ENCODE peak calls at places on chromosomes 6 and 20, in six cellular contexts. One of them, this sample, is unnamed.

GRCh38 chr20:60035-60918 is 27.2 kb upstream of the DEFB125 start:
- DNase-seq in BE2C: no peak
- DNase-seq in heart left ventricle: no peak
- DNase-seq in fibroblast of mammary gland: no peak
- DNase-seq in GM06990: no peak
- DNase-seq in cardiac muscle cell: no peak
- DNase-seq in this sample: no peak

GRCh38 chr6:157019115-157019628 is 242.0 kb downstream of the ARID1B start:
- DNase-seq in fibroblast of mammary gland: peak
- DNase-seq in BE2C: peak
- DNase-seq in heart left ventricle: no peak
- DNase-seq in cardiac muscle cell: no peak
- DNase-seq in GM06990: no peak
- DNase-seq in this sample: no peak

GRCh38 chr20:63834545-63834880 is 3.4 kb upstream of the ZBTB46 start:
- DNase-seq in heart left ventricle: no peak
- DNase-seq in fibroblast of mammary gland: no peak
- DNase-seq in cardiac muscle cell: no peak
- DNase-seq in BE2C: no peak
- DNase-seq in GM06990: no peak
- DNase-seq in this sample: peak

GRCh38 chr6:152232494-152233151 is 404.5 kb downstream of the SYNE1 start:
- DNase-seq in heart left ventricle: peak
- DNase-seq in fibroblast of mammary gland: peak
- DNase-seq in cardiac muscle cell: no peak
- DNase-seq in BE2C: no peak
- DNase-seq in GM06990: no peak
- DNase-seq in this sample: no peak

GRCh38 chr6:45920819-45921511 is 94.7 kb downstream of the CLIC5 start:
- DNase-seq in GM06990: peak
- DNase-seq in BE2C: no peak
- DNase-seq in fibroblast of mammary gland: no peak
- DNase-seq in cardiac muscle cell: no peak
- DNase-seq in heart left ventricle: no peak
- DNase-seq in this sample: no peak

GRCh38 chr6:27472182-27472616 is 706 bp downstream of the ZNF184 start:
- DNase-seq in fibroblast of mammary gland: peak
- DNase-seq in BE2C: peak
- DNase-seq in heart left ventricle: peak
- DNase-seq in GM06990: no peak
- DNase-seq in cardiac muscle cell: peak
- DNase-seq in this sample: peak

GRCh38 chr6:6007311-6008113 is 787 bp upstream of the NRN1 start:
- DNase-seq in GM06990: no peak
- DNase-seq in fibroblast of mammary gland: peak
- DNase-seq in BE2C: peak
- DNase-seq in cardiac muscle cell: peak
- DNase-seq in heart left ventricle: no peak
- DNase-seq in this sample: no peak

GRCh38 chr6:168273483-168274045 is 46.0 kb downstream of the DACT2 start:
- DNase-seq in heart left ventricle: no peak
- DNase-seq in fibroblast of mammary gland: no peak
- DNase-seq in GM06990: no peak
- DNase-seq in BE2C: no peak
- DNase-seq in cardiac muscle cell: no peak
- DNase-seq in this sample: no peak

GRCh38 chr20:46215913-46216707 is 92.2 kb downstream of the CDH22 start:
- DNase-seq in GM06990: no peak
- DNase-seq in BE2C: peak
- DNase-seq in fibroblast of mammary gland: no peak
- DNase-seq in heart left ventricle: peak
- DNase-seq in cardiac muscle cell: peak
- DNase-seq in this sample: no peak

GRCh38 chr20:2093200-2093781 is 8.3 kb upstream of the STK35 start:
- DNase-seq in GM06990: no peak
- DNase-seq in cardiac muscle cell: peak
- DNase-seq in heart left ventricle: no peak
- DNase-seq in BE2C: peak
- DNase-seq in fibroblast of mammary gland: peak
- DNase-seq in this sample: no peak

GRCh38 chr6:111427341-111428116 is 55.5 kb downstream of the REV3L start:
- DNase-seq in BE2C: no peak
- DNase-seq in GM06990: no peak
- DNase-seq in fibroblast of mammary gland: peak
- DNase-seq in heart left ventricle: no peak
- DNase-seq in cardiac muscle cell: no peak
- DNase-seq in this sample: no peak

GRCh38 chr6:4270799-4271198 is 135.4 kb upstream of the ECI2 start:
- DNase-seq in cardiac muscle cell: no peak
- DNase-seq in GM06990: no peak
- DNase-seq in fibroblast of mammary gland: peak
- DNase-seq in BE2C: no peak
- DNase-seq in heart left ventricle: no peak
- DNase-seq in this sample: no peak

GRCh38 chr6:134707342-134707982 is 242.4 kb downstream of the ALDH8A1 start:
- DNase-seq in fibroblast of mammary gland: peak
- DNase-seq in GM06990: no peak
- DNase-seq in BE2C: no peak
- DNase-seq in cardiac muscle cell: no peak
- DNase-seq in heart left ventricle: no peak
- DNase-seq in this sample: no peak

GRCh38 chr6:16130437-16130891 is 1.6 kb downstream of the MYLIP start:
- DNase-seq in fibroblast of mammary gland: no peak
- DNase-seq in GM06990: no peak
- DNase-seq in BE2C: no peak
- DNase-seq in cardiac muscle cell: peak
- DNase-seq in heart left ventricle: no peak
- DNase-seq in this sample: no peak

GRCh38 chr6:5695260-5696245 is 311.2 kb downstream of the NRN1 start:
- DNase-seq in BE2C: no peak
- DNase-seq in fibroblast of mammary gland: peak
- DNase-seq in GM06990: no peak
- DNase-seq in heart left ventricle: no peak
- DNase-seq in cardiac muscle cell: no peak
- DNase-seq in this sample: no peak

GRCh38 chr6:156686429-156686939 is 90.7 kb upstream of the ARID1B start:
- DNase-seq in heart left ventricle: peak
- DNase-seq in fibroblast of mammary gland: peak
- DNase-seq in cardiac muscle cell: peak
- DNase-seq in GM06990: no peak
- DNase-seq in BE2C: peak
- DNase-seq in this sample: no peak

GRCh38 chr20:6007094-6007528 is 46.7 kb downstream of the LRRN4 start:
- DNase-seq in cardiac muscle cell: no peak
- DNase-seq in fibroblast of mammary gland: no peak
- DNase-seq in GM06990: no peak
- DNase-seq in BE2C: no peak
- DNase-seq in heart left ventricle: no peak
- DNase-seq in this sample: no peak

GRCh38 chr20:36060676-36061075 is 92.3 kb downstream of the CNBD2 start:
- DNase-seq in heart left ventricle: no peak
- DNase-seq in cardiac muscle cell: no peak
- DNase-seq in BE2C: no peak
- DNase-seq in GM06990: no peak
- DNase-seq in fibroblast of mammary gland: no peak
- DNase-seq in this sample: no peak

GRCh38 chr6:75481936-75482593 is 11.5 kb downstream of the FILIP1 start:
- DNase-seq in cardiac muscle cell: no peak
- DNase-seq in BE2C: no peak
- DNase-seq in heart left ventricle: no peak
- DNase-seq in GM06990: no peak
- DNase-seq in fibroblast of mammary gland: peak
- DNase-seq in this sample: no peak

GRCh38 chr6:162907876-162908481 is 180.2 kb downstream of the PACRG start:
- DNase-seq in GM06990: no peak
- DNase-seq in heart left ventricle: no peak
- DNase-seq in cardiac muscle cell: no peak
- DNase-seq in fibroblast of mammary gland: peak
- DNase-seq in BE2C: no peak
- DNase-seq in this sample: no peak

GRCh38 chr6:52135217-52135616 is 47.8 kb upstream of the PKHD1 start:
- DNase-seq in heart left ventricle: no peak
- DNase-seq in BE2C: no peak
- DNase-seq in fibroblast of mammary gland: no peak
- DNase-seq in GM06990: no peak
- DNase-seq in cardiac muscle cell: no peak
- DNase-seq in this sample: no peak

GRCh38 chr6:14250573-14250972 is 133.0 kb downstream of the CD83 start:
- DNase-seq in cardiac muscle cell: no peak
- DNase-seq in fibroblast of mammary gland: no peak
- DNase-seq in BE2C: no peak
- DNase-seq in heart left ventricle: no peak
- DNase-seq in GM06990: no peak
- DNase-seq in this sample: no peak

GRCh38 chr6:92647630-92648029 is 771.7 kb downstream of the EPHA7 start:
- DNase-seq in cardiac muscle cell: no peak
- DNase-seq in fibroblast of mammary gland: no peak
- DNase-seq in GM06990: no peak
- DNase-seq in heart left ventricle: no peak
- DNase-seq in BE2C: no peak
- DNase-seq in this sample: no peak

GRCh38 chr6:53517021-53517420 is 27.9 kb downstream of the GCLC start:
- DNase-seq in GM06990: no peak
- DNase-seq in heart left ventricle: no peak
- DNase-seq in fibroblast of mammary gland: peak
- DNase-seq in BE2C: no peak
- DNase-seq in cardiac muscle cell: no peak
- DNase-seq in this sample: peak

GRCh38 chr6:119215885-119216590 is 133.5 kb downstream of the MAN1A1 start:
- DNase-seq in cardiac muscle cell: peak
- DNase-seq in heart left ventricle: no peak
- DNase-seq in GM06990: no peak
- DNase-seq in fibroblast of mammary gland: no peak
- DNase-seq in BE2C: peak
- DNase-seq in this sample: no peak

GRCh38 chr20:53894707-53895384 is 175.5 kb downstream of the BCAS1 start:
- DNase-seq in GM06990: no peak
- DNase-seq in cardiac muscle cell: no peak
- DNase-seq in heart left ventricle: no peak
- DNase-seq in BE2C: no peak
- DNase-seq in fibroblast of mammary gland: no peak
- DNase-seq in this sample: no peak

GRCh38 chr6:87436435-87436834 is 28.7 kb downstream of the CFAP206 start:
- DNase-seq in fibroblast of mammary gland: peak
- DNase-seq in BE2C: no peak
- DNase-seq in cardiac muscle cell: peak
- DNase-seq in heart left ventricle: peak
- DNase-seq in GM06990: no peak
- DNase-seq in this sample: peak

GRCh38 chr6:79570802-79571367 is 33.7 kb upstream of the LCA5 start:
- DNase-seq in heart left ventricle: no peak
- DNase-seq in GM06990: peak
- DNase-seq in BE2C: no peak
- DNase-seq in cardiac muscle cell: peak
- DNase-seq in fibroblast of mammary gland: peak
- DNase-seq in this sample: no peak

GRCh38 chr6:39263299-39264037 is 34.2 kb upstream of the KCNK5 start:
- DNase-seq in GM06990: no peak
- DNase-seq in fibroblast of mammary gland: peak
- DNase-seq in BE2C: no peak
- DNase-seq in heart left ventricle: no peak
- DNase-seq in cardiac muscle cell: no peak
- DNase-seq in this sample: no peak

GRCh38 chr20:38471987-38472512 is 593 bp upstream of the RALGAPB start:
- DNase-seq in cardiac muscle cell: peak
- DNase-seq in BE2C: no peak
- DNase-seq in fibroblast of mammary gland: no peak
- DNase-seq in heart left ventricle: no peak
- DNase-seq in GM06990: no peak
- DNase-seq in this sample: peak
- H3K4me3 ChIP-seq in cardiac muscle cell: peak
- H3K4me3 ChIP-seq in BE2C: peak
- H3K4me3 ChIP-seq in fibroblast of mammary gland: peak
- H3K4me3 ChIP-seq in heart left ventricle: peak
- H3K4me3 ChIP-seq in GM06990: peak
- H3K4me3 ChIP-seq in this sample: peak

GRCh38 chr6:10391799-10392198 is 23.1 kb downstream of the TFAP2A start:
- DNase-seq in cardiac muscle cell: no peak
- DNase-seq in heart left ventricle: no peak
- DNase-seq in GM06990: no peak
- DNase-seq in BE2C: no peak
- DNase-seq in fibroblast of mammary gland: no peak
- DNase-seq in this sample: no peak
- H3K4me3 ChIP-seq in cardiac muscle cell: no peak
- H3K4me3 ChIP-seq in heart left ventricle: no peak
- H3K4me3 ChIP-seq in GM06990: no peak
- H3K4me3 ChIP-seq in BE2C: no peak
- H3K4me3 ChIP-seq in fibroblast of mammary gland: no peak
- H3K4me3 ChIP-seq in this sample: no peak

DNA sequence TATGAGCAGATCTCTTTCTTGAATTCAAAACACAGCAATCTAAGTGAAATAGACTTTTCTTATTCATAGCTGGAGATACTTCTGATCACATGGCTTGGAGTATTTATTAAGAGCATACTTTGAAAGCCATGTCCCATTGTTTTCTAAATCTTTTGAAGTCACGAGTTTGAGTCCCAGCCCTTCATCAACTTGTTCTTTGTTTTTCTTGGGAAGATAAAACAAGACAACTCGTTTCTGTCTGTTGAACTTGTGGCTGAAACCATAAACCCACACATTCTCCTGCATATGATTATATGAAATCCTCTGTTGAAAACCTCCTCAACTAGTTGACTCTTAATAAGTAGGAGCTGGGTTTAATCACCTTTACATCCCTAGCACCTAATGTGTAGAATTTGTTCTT is 3.3 kb downstream of the RNF144B start:
- DNase-seq in BE2C: no peak
- DNase-seq in cardiac muscle cell: no peak
- DNase-seq in fibroblast of mammary gland: no peak
- DNase-seq in heart left ventricle: no peak
- DNase-seq in GM06990: no peak
- DNase-seq in this sample: no peak
- H3K4me3 ChIP-seq in BE2C: no peak
- H3K4me3 ChIP-seq in cardiac muscle cell: no peak
- H3K4me3 ChIP-seq in fibroblast of mammary gland: no peak
- H3K4me3 ChIP-seq in heart left ventricle: peak
- H3K4me3 ChIP-seq in GM06990: no peak
- H3K4me3 ChIP-seq in this sample: no peak

GRCh38 chr20:3783516-3784225 is 2.4 kb upstream of the SPEF1 start:
- DNase-seq in cardiac muscle cell: no peak
- DNase-seq in heart left ventricle: no peak
- DNase-seq in fibroblast of mammary gland: no peak
- DNase-seq in BE2C: no peak
- DNase-seq in GM06990: no peak
- DNase-seq in this sample: no peak

GRCh38 chr20:3784226-3784853 is 2.2 kb downstream of the CENPB start:
- DNase-seq in BE2C: peak
- DNase-seq in fibroblast of mammary gland: peak
- DNase-seq in heart left ventricle: no peak
- DNase-seq in cardiac muscle cell: no peak
- DNase-seq in GM06990: no peak
- DNase-seq in this sample: no peak

GRCh38 chr20:3785240-3786125 is 1.1 kb downstream of the CENPB start:
- DNase-seq in BE2C: peak
- DNase-seq in cardiac muscle cell: no peak
- DNase-seq in fibroblast of mammary gland: no peak
- DNase-seq in GM06990: no peak
- DNase-seq in heart left ventricle: no peak
- DNase-seq in this sample: no peak

GRCh38 chr20:3786126-3786484 is 435 bp downstream of the CENPB start:
- DNase-seq in fibroblast of mammary gland: peak
- DNase-seq in GM06990: peak
- DNase-seq in heart left ventricle: peak
- DNase-seq in cardiac muscle cell: peak
- DNase-seq in BE2C: peak
- DNase-seq in this sample: peak

GRCh38 chr20:3784863-3785239 is 1.7 kb downstream of the CENPB start:
- DNase-seq in cardiac muscle cell: no peak
- DNase-seq in fibroblast of mammary gland: no peak
- DNase-seq in BE2C: no peak
- DNase-seq in heart left ventricle: no peak
- DNase-seq in GM06990: no peak
- DNase-seq in this sample: no peak
- H3K4me3 ChIP-seq in cardiac muscle cell: no peak
- H3K4me3 ChIP-seq in fibroblast of mammary gland: peak
- H3K4me3 ChIP-seq in BE2C: peak
- H3K4me3 ChIP-seq in heart left ventricle: peak
- H3K4me3 ChIP-seq in GM06990: no peak
- H3K4me3 ChIP-seq in this sample: peak

This sample was measured in ovary.